ENCODE peak calls at places on chromosomes 1 and 21, in six cellular contexts. N, B, W, T, G and U are unnamed samples. For H3K4me1, the result is how much of the 10 kb centered on the place peaks cover.

GRCh38 chr21:32325706-32326105 is 27.1 kb downstream of the MRAP start:
- DNase-seq in N (no peak), B (no peak), W (no peak), T (no peak), G (no peak), U (no peak)

GRCh38 chr1:174040387-174040786 is 18.2 kb upstream of the RC3H1 start:
- DNase-seq in N (no peak), B (no peak), W (no peak), T (no peak), G (no peak), U (no peak)

GRCh38 chr1:31302749-31303441 is 6.1 kb downstream of the ZCCHC17 start:
- DNase-seq in N (no peak), B (no peak), W (no peak), T (no peak), G (no peak), U (no peak)

GRCh38 chr1:228734881-228735801 is at the start of gene RHOU:
- DNase-seq in N (no peak), B (peak), W (no peak), T (peak), G (peak), U (peak)

GRCh38 chr21:44286716-44287632 is 1.3 kb downstream of the AIRE start:
- DNase-seq in N (no peak), B (no peak), W (no peak), T (peak), G (no peak), U (no peak)

GRCh38 chr1:223733898-223734852 is 21.8 kb downstream of the CAPN2 start:
- DNase-seq in N (no peak), B (no peak), W (no peak), T (no peak), G (no peak), U (no peak)

GRCh38 chr1:248926401-248927182 is 20.6 kb downstream of the PGBD2 start:
- DNase-seq in N (no peak), B (no peak), W (no peak), T (no peak), G (no peak), U (no peak)

GRCh38 chr1:113517983-113518382 is 127.7 kb downstream of the MAGI3 start:
- DNase-seq in N (no peak), B (no peak), W (no peak), T (no peak), G (no peak), U (no peak)

GRCh38 chr1:1779691-1780597 is 1.7 kb upstream of the NADK start:
- DNase-seq in N (peak), B (peak), W (no peak), T (peak), G (peak), U (peak)

GRCh38 chr1:58927026-58927721 is 143.3 kb upstream of the JUN start:
- DNase-seq in N (no peak), B (no peak), W (no peak), T (no peak), G (no peak), U (no peak)

GRCh38 chr1:49333946-49334345 is 557.3 kb upstream of the BEND5 start:
- DNase-seq in N (no peak), B (no peak), W (no peak), T (no peak), G (no peak), U (no peak)

GRCh38 chr1:231893400-231894102 is 267.0 kb downstream of the DISC1 start:
- DNase-seq in N (no peak), B (no peak), W (no peak), T (no peak), G (no peak), U (no peak)

GRCh38 chr1:152440635-152441471 is 26.8 kb upstream of the CRNN start:
- DNase-seq in N (no peak), B (peak), W (no peak), T (peak), G (peak), U (no peak)

GRCh38 chr21:34986561-34987533 is 62.3 kb downstream of the RUNX1 start:
- DNase-seq in N (peak), B (peak), W (no peak), T (no peak), G (no peak), U (no peak)

GRCh38 chr1:43522776-43523480 is 7.8 kb upstream of the PTPRF start:
- DNase-seq in N (no peak), B (no peak), W (no peak), T (no peak), G (no peak), U (no peak)

GRCh38 chr1:170012920-170013319 is 61.6 kb downstream of the KIFAP3 start:
- DNase-seq in N (no peak), B (no peak), W (no peak), T (no peak), G (no peak), U (no peak)

GRCh38 chr1:200474633-200475032 is 64.8 kb upstream of the ZNF281 start:
- DNase-seq in N (no peak), B (no peak), W (no peak), T (no peak), G (no peak), U (no peak)

GRCh38 chr1:245679796-245680195 is 525.0 kb downstream of the KIF26B start:
- DNase-seq in N (no peak), B (peak), W (no peak), T (peak), G (no peak), U (peak)

GRCh38 chr1:65056866-65057265 is 90.5 kb upstream of the JAK1 start:
- DNase-seq in N (no peak), B (no peak), W (no peak), T (no peak), G (no peak), U (no peak)

GRCh38 chr1:169129109-169129789 is 22.8 kb downstream of the ATP1B1 start:
- DNase-seq in N (no peak), B (no peak), W (no peak), T (no peak), G (no peak), U (no peak)

GRCh38 chr1:1911390-1912041 is 3.5 kb upstream of the CALML6 start:
- DNase-seq in N (no peak), B (peak), W (no peak), T (peak), G (no peak), U (no peak)

GRCh38 chr1:79004916-79005315 is 1.6 kb downstream of the ADGRL4 start:
- DNase-seq in N (no peak), B (no peak), W (no peak), T (no peak), G (no peak), U (no peak)

GRCh38 chr1:176601358-176601757 is 138.4 kb downstream of the PAPPA2 start:
- DNase-seq in N (no peak), B (no peak), W (no peak), T (no peak), G (no peak), U (no peak)

GRCh38 chr1:36710008-36710407 is 227.3 kb upstream of the CSF3R start:
- DNase-seq in N (no peak), B (no peak), W (no peak), T (peak), G (no peak), U (no peak)

GRCh38 chr1:29849038-29849750 is 612.9 kb downstream of the PTPRU start:
- DNase-seq in N (peak), B (peak), W (no peak), T (peak), G (no peak), U (no peak)

GRCh38 chr1:242043165-242043564 is 44.3 kb upstream of the MAP1LC3C start:
- DNase-seq in N (no peak), B (no peak), W (no peak), T (no peak), G (no peak), U (no peak)

DNA sequence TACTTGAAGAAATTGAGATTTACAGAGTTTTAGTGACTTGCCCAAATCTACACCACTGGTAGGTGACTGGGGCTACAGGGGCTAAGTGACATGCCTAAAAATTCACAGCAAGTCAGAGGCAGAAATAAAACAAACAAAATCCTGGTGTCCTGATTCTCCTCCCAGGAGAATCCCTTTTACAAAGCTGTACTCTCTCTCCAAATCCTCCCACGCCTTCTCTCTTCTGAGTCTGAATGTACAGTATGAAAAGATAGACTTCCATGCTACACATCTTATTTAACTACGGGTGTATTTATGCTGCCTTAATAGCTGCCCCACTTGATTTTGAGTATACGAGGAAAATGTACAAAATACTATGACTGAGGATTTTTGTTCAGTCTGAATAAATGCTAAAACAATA is 65.4 kb downstream of the SGIP1 start:
- DNase-seq in N (no peak), B (no peak), W (no peak), T (no peak), G (no peak), U (no peak)
- H3K27ac ChIP-seq in N (no peak), B (no peak), W (no peak), T (no peak), G (no peak), U (no peak)

GRCh38 chr21:25561668-25562641 is 45.3 kb downstream of the MRPL39 start:
- DNase-seq in N (no peak), B (peak), W (no peak), T (peak), G (peak), U (peak)
- H3K4me1 ChIP-seq in N (under half), B (under half), W (under half), T (half or more), G (under half), U (under half)

GRCh38 chr1:46553506-46553905 is 2.1 kb upstream of the KNCN start:
- DNase-seq in N (no peak), B (no peak), W (no peak), T (no peak), G (no peak), U (no peak)
- TF ChIP-seq CTCF in N (no peak), B (peak), W (no peak), T (no peak), G (no peak), U (no peak)

DNA sequence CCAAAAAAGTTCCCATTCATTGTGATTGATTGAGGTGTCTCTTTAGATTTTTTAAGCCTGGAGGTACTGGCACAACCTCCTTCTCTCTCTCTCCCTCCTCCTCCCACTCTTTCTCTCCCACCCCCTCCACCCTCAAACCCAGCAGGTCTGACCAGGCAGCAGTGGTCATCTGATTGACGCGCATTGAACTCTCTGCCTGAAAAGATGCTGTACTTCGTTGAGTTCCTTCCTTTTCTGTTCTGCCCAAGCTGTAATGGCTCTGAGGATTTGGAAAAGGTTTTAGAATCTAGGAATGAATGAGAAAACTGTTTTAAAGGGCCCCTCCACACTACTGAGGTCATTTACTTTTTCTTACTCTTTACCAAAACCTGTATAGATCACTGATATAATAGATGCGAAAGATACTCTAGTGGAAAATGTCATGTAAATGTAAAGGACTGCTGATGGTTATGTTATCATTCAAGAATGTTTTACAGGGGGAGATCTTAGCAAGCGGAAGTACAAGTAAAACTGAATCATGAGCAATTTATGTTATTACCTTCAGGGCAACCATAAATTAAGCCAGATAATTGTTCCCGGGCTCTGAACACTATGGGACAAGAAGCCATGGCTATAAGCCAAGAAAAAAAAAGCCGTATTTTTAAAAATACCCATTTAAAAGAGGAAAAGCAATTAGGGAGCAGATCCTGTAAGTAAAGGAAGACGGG is 25.2 kb upstream of the DYRK1A start:
- DNase-seq in N (no peak), B (no peak), W (no peak), T (no peak), G (no peak), U (no peak)
- H3K27ac ChIP-seq in N (no peak), B (no peak), W (no peak), T (no peak), G (no peak), U (no peak)

DNA sequence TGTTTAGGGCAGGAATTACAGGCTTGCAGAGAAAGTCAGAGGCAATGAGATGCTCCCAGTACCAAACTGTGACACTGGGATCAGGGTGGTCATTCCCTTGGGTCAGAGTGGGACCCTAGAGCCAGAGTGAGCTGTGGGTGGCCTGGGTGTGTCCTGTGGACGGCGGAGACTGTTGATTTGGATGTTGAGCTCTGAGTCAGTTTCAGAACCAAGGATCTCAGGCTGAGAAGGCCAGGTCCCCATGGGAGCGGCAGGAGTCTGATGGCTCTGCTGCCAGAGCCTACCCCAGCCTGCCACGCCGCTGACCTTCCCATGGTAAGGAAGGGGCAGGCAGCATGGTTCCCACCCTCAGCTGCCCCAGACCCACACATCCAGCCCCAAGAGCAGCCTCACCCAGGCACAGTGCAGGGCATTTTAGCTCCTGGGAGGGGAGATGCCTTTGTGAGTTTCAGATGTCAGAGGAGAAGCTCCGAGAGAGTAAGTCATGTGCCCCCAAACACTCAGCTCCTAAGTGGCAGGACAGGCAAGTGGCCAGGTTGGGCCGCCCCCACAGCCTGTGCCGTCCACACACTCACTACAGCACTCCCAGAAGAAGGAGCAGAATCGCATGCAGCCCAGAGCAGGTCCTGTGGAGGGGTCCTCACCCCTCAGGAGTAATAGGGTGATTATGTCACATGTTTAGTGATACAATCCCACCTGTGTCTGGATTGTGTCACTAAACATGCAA is 56.4 kb downstream of the STUM start:
- DNase-seq in N (no peak), B (no peak), W (no peak), T (peak), G (no peak), U (no peak)
- H3K4me1 ChIP-seq in N (under half), B (under half), W (under half), T (under half), G (half or more), U (under half)

DNA sequence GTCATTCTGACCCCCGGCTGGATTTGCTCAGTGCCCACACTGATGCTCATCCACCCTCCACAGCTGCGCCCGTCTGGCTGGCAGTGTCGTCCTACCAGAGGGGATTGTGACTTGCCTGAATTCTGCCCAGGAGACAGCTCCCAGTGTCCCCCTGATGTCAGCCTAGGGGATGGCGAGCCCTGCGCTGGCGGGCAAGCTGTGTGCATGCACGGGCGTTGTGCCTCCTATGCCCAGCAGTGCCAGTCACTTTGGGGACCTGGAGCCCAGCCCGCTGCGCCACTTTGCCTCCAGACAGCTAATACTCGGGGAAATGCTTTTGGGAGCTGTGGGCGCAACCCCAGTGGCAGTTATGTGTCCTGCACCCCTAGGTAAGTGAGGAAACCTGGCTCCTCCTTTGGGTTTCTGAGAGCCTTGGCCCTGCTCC is 5.7 kb upstream of the EFNA4 start:
- DNase-seq in N (no peak), B (no peak), W (no peak), T (no peak), G (no peak), U (no peak)
- TF ChIP-seq CTCF in N (no peak), B (peak), W (no peak), T (no peak), G (peak), U (no peak)

DNA sequence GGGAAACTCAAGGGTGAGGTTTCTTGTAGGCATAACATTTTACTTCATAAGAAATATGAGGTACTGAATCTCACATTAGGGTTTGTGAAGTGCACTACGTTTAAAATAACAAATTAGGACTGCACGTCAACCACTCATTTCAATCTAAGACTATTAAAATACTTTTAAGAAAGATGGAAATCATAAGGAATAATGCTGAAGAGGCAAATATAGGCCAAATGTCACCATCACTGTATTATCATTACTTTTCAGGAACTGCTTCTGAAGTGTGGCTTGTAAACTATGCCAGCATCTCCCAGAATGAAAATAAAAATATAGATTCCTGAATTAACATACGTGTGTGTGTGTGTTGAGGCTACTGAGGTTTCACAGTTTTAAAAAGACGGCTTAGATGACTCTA is 56.8 kb downstream of the INTS7 start:
- DNase-seq in N (no peak), B (no peak), W (no peak), T (no peak), G (no peak), U (no peak)
- H3K27ac ChIP-seq in N (no peak), B (no peak), W (no peak), T (no peak), G (no peak), U (no peak)

GRCh38 chr1:21925334-21925940 is 11.7 kb downstream of the HSPG2 start:
- DNase-seq in N (no peak), B (no peak), W (no peak), T (no peak), G (no peak), U (no peak)

GRCh38 chr1:21927531-21928237 is 9.4 kb downstream of the HSPG2 start:
- DNase-seq in N (no peak), B (no peak), W (no peak), T (no peak), G (peak), U (no peak)

GRCh38 chr1:21924503-21925005 is 12.6 kb downstream of the HSPG2 start:
- DNase-seq in N (no peak), B (no peak), W (no peak), T (no peak), G (no peak), U (peak)

GRCh38 chr1:21926065-21926464 is 11.0 kb downstream of the HSPG2 start:
- DNase-seq in N (no peak), B (no peak), W (no peak), T (no peak), G (no peak), U (no peak)

DNA sequence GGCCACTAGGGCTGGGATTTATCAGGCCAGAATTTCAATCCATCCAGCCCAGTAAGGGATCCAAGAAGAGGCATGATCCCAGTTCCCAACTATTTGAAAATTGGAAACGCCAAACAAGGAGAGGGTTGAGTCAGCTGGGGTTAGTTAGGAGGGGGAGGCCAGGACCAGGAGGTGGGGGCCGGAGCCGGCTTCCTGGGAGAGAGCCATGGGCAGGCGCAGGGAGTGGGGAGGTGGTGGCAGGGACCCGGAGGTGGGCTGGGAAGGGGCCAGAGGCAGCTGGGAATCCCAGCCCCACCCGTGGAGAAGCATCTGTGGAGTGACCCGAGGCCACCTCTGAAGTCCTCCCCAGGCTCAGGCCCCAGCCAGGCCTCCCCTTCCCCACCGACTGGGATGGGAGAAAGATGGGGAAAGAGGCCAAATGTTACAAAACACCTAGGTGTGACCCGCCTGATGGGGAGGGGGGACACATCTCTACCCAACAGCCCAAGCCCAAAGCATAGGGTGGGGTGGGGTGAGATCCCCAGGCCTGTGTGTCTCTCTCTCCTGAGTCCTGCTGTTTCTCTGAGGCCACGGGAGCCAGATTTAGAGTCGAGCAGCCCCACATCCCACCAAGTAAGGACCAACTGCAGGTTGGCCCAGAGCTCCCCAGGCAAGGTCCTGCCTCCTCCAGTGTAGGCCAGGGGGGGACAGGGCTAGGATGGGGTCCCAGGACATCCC is 10.1 kb downstream of the HSPG2 start:
- DNase-seq in N (no peak), B (no peak), W (no peak), T (no peak), G (peak), U (no peak)
- H3K4me1 ChIP-seq in N (under half), B (under half), W (half or more), T (half or more), G (half or more), U (half or more)